ENCODE peak calls at places on chromosomes 6 and 20, in five cellular contexts. L is heart left ventricle, R is ovary, V is left ventricle myocardium inferior, X is cardiac muscle cell. K is an unnamed sample. For H3K4me1, H3K27me3 and H3K9me3, the result is how much of the 10 kb centered on the place peaks cover.

GRCh38 chr6:33384581-33385020 is 7.0 kb upstream of the KIFC1 start:
- DNase-seq in X (peak), L (no peak), V (no peak), R (no peak), K (no peak)

GRCh38 chr20:45095753-45096371 is 5.1 kb downstream of the KCNS1 start:
- DNase-seq in X (peak), L (no peak), R (peak), V (no peak), K (peak)

GRCh38 chr20:50003253-50003656 is 20.5 kb downstream of the SNAI1 start:
- DNase-seq in X (peak), L (no peak), V (no peak), R (no peak), K (no peak)

GRCh38 chr20:51385941-51386530 is 156.5 kb downstream of the NFATC2 start:
- DNase-seq in R (no peak), L (no peak), X (peak), V (no peak), K (no peak)

GRCh38 chr6:147126618-147127022 is 77.6 kb upstream of the STXBP5 start:
- DNase-seq in L (no peak), R (no peak), V (no peak), X (no peak), K (no peak)

GRCh38 chr6:7106215-7106751 is 1.5 kb upstream of the RREB1 start:
- DNase-seq in R (no peak), X (peak), L (no peak), V (no peak), K (no peak)

GRCh38 chr6:111210074-111210729 is 122.9 kb downstream of the SLC16A10 start:
- DNase-seq in R (no peak), L (no peak), X (peak), V (no peak), K (no peak)

GRCh38 chr6:1479095-1479494 is 89.7 kb downstream of the FOXF2 start:
- DNase-seq in V (no peak), R (no peak), X (peak), L (no peak), K (no peak)

GRCh38 chr6:105174512-105174911 is 5.3 kb downstream of the POPDC3 start:
- DNase-seq in X (no peak), R (no peak), L (no peak), V (no peak), K (no peak)

GRCh38 chr20:49562341-49563014 is 5.5 kb downstream of the PTGIS start:
- DNase-seq in L (peak), V (peak), X (peak), R (peak), K (peak)

GRCh38 chr6:143264996-143265734 is 185.3 kb downstream of the ADAT2 start:
- DNase-seq in X (no peak), R (no peak), V (no peak), L (no peak), K (no peak)

GRCh38 chr20:38032585-38033329 is 499 bp downstream of the TTI1 start:
- DNase-seq in V (no peak), X (no peak), R (no peak), L (peak), K (no peak)

GRCh38 chr20:38034108-38034649 is 633 bp downstream of the RPRD1B start:
- DNase-seq in R (no peak), V (no peak), X (no peak), L (no peak), K (no peak)

GRCh38 chr20:38034961-38035360 is 1.4 kb downstream of the RPRD1B start:
- DNase-seq in X (no peak), L (no peak), R (no peak), V (no peak), K (no peak)

GRCh38 chr20:38031957-38032356 is 1.3 kb downstream of the TTI1 start:
- DNase-seq in L (no peak), R (no peak), X (no peak), V (no peak), K (no peak)

GRCh38 chr20:38033330-38034107 is at the start of the genes RPRD1B and TTI1:
- DNase-seq in X (peak), R (peak), V (peak), L (peak), K (peak)
- H3K4me1 ChIP-seq in X (under half), R (under half), V (half or more), L (under half), K (under half)

DNA sequence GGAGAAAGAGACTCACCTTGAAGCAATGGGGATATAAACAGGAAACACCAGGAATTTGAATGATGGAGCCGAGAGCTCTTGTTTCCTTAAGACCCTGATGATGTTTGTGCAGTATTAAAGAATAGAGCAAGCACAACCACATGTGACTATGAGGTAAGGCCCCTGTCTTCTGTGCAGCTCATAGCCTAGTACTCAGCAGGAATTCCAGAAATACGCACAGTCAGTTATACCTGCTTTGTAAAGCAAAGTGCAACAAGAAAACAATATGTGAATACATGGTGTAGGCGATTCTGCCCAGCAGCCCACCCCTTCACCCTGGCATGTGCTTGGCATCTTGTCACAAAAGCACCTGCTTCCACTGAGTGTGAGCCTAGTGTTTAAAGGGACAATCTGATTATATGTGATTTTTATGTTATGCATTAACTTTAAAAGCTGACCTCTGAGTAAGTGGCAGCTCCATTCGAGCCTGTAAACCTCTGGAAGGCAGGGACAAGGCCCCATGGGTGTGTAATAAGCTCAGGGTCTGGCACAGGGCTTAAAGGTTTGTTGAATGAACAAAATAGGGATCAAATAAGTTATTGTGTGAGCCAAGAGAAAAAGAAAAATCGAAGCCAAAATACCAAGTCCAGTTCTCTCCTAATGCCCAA is 148.7 kb downstream of the DOK5 start:
- DNase-seq in L (no peak), V (no peak), R (no peak), X (no peak), K (no peak)
- H3K27me3 ChIP-seq in L (under half), V (under half), R (under half), X (under half), K (under half)

DNA sequence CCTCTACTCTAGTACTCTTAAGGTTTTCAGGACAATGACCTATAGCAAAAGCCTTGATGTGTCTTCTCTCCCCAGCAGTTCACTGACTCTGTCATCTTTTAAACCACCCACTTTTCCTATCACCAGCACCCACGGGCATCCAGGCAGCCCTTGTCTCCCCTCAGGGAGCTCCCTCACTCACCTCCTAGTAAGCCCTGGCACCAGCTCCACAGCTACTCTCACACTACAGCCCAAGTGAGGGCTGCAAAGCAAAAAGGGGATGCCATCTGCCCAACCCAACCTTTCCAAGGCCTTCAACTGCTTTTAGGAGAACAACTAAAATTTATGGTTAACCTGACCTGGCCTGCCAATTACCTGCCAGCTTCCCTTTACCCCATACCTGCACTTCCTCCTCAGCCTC is 26.0 kb downstream of the GCLC start:
- DNase-seq in X (no peak), V (no peak), L (no peak), R (no peak), K (no peak)
- H3K9me3 ChIP-seq in X (under half), V (under half), L (under half), R (under half), K (under half)

GRCh38 chr6:35042041-35042440 is 99.1 kb downstream of the TCP11 start:
- DNase-seq in R (no peak), L (no peak), X (no peak), V (no peak), K (no peak)

GRCh38 chr6:35044145-35044745 is 96.9 kb downstream of the TCP11 start:
- DNase-seq in R (no peak), V (no peak), X (peak), L (no peak), K (no peak)

GRCh38 chr6:35041086-35041855 is 99.9 kb downstream of the TCP11 start:
- DNase-seq in R (no peak), L (no peak), X (no peak), V (no peak), K (no peak)

GRCh38 chr6:35043381-35043780 is 97.8 kb downstream of the TCP11 start:
- DNase-seq in L (no peak), R (no peak), X (no peak), V (no peak), K (no peak)

GRCh38 chr6:35042451-35042850 is 98.7 kb downstream of the TCP11 start:
- DNase-seq in R (no peak), V (no peak), X (no peak), L (no peak), K (no peak)
- H3K4me1 ChIP-seq in R (under half), V (half or more), X (under half), L (half or more), K (under half)

DNA sequence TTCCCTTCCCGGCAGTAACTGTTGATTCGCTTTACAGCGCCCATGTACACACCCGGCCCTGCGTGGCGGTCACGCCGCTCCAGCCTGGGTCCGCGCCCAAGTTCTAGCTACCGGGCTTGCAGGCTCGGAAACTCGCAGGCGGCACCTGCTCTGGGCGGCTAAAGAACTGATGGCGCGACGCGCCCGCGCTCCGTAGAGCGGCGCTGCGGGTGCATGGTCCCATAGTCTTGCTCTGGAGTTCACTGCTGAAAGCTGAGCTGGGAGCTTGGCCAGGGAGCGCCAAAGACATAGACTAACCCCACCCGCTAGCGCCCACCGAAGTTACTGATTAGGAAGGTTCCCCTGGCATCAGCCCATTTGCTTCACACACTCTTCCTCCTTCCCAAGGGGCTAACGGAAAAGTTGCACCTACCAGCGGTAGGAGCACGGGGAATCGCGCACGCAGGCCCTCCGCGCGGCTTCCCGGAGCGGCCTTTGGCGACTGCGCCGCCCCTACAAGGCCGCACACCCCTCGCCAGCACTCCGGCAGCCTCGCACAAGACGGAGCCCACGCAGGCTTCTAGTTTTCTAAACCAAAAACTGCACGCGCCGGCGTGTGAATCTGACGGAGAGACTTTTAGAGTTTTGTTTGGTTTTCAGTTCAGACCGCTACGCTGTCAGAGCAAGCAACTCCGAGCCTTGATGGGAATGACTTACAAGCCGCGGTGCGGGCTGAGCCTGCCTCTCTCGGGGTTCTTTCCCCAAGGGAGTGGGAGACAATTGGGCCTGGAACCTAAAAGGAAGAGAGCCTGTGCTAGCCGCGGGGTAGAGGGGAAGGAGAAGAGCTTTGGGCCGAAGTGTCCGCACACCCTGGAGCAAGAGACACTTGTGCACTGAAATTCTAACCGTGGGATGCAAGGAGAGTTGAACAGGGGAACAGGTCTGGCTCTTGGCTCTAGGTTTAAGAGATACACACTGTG is 994 bp upstream of the POU3F2 start:
- DNase-seq in R (peak), L (peak), V (no peak), X (peak), K (no peak)
- H3K27me3 ChIP-seq in R (under half), L (half or more), V (half or more), X (half or more), K (under half)

GRCh38 chr20:46507760-46508407 is 5.5 kb downstream of the ZNF334 start:
- DNase-seq in L (no peak), X (no peak), V (no peak), R (no peak), K (no peak)

GRCh38 chr20:46505501-46505900 is 7.9 kb downstream of the ZNF334 start:
- DNase-seq in X (no peak), R (no peak), L (no peak), V (no peak), K (no peak)

GRCh38 chr20:46501337-46501942 is 11.9 kb downstream of the ZNF334 start:
- DNase-seq in V (no peak), R (no peak), X (peak), L (no peak), K (no peak)

DNA sequence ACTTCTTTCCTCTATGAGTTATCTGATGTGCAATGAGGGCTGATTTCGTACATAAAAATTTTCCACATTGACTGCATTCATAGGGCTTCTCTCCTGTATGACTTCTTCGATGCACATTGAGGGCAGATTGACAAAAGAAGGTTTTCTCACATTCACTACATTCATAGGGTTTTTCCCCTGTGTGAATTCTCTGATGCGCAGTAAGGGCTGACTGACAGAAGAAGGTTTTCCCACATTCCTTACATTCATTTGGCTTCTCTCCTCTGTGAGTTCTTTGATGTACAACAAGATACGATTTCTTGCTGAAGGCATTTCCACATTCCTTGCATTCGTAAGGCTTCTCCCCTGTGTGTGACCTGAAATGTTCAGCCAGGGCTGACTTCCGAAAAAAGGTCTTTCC is 11.4 kb downstream of the ZNF334 start:
- DNase-seq in X (no peak), V (no peak), R (no peak), L (no peak), K (no peak)
- H3K9me3 ChIP-seq in X (under half), V (under half), R (under half), L (under half), K (under half)

DNA sequence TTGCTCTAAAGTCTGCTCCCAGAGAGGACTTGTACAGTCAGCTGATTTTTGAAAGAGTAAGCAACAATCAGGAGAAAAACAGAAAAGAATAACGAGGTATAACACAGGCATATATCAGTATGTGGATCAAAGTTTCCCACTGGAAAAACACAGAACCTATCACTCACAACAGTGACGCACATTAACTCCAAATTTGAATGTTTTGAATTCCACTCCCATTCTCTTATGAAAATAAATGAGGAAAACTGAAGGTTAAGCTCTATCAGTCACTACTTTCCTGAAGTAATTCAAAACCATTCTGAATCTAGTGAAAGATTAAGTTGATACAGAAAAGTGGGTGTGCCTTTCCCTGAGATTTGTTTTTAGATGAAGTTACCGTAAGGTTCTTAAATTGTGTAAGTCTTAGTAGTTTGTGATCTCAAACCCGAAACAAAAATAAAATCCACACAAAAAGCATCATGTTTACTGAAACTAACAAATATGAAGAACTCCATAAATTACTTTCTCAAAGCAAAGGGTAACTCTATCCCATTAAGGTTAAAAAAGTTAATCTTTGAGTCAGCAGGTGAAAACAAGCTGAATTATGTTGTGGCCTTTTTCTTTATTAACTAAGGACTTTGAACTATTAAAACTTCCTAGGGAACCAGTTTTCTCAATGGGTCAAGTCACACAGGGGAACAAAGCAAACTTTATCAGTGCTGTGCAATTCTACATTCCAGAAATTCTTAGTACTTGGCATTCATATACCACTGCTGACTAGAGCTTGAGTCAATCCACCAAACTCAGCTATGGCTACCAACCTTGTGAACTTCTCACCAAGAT is 115.7 kb downstream of the OGFRL1 start:
- DNase-seq in V (no peak), X (peak), R (no peak), L (no peak), K (no peak)
- H3K4me1 ChIP-seq in V (half or more), X (under half), R (under half), L (half or more), K (under half)

GRCh38 chr6:3230275-3231212 is 3.1 kb upstream of the TUBB2B start:
- DNase-seq in X (no peak), V (no peak), L (no peak), R (no peak), K (no peak)
- H3K27me3 ChIP-seq in X (half or more), V (half or more), L (half or more), R (under half), K (under half)

GRCh38 chr6:116528163-116528562 is 16.7 kb downstream of the CALHM5 start:
- DNase-seq in R (no peak), V (no peak), L (no peak), X (no peak), K (no peak)
- H3K9me3 ChIP-seq in R (under half), V (under half), L (under half), X (under half), K (under half)

K was measured in right cardiac atrium.